ENCODE peak calls at places on chromosome 1, in four cellular contexts. Z, K, B and O are unnamed samples.
A peak's percentile ranks its signal among the peaks of the same experiment; 100 is the strongest.

GRCh38 chr1:26017606-26018005 is 4.0 kb upstream of the EXTL1 start:
- DNase-seq in B (no peak), Z (no peak), K (no peak), O (no peak)

GRCh38 chr1:38208720-38209632 is 162.4 kb upstream of the POU3F1 start:
- DNase-seq in B (no peak), Z (no peak), K (no peak), O (no peak)

GRCh38 chr1:30617161-30617560 is 106.2 kb downstream of the MATN1 start:
- DNase-seq in B (no peak), Z (no peak), K (no peak), O (no peak)

GRCh38 chr1:223534677-223535076 is 130.8 kb downstream of the CAPN8 start:
- DNase-seq in K (no peak), Z (no peak), B (no peak), O (no peak)

GRCh38 chr1:41870076-41870562 is 48.6 kb downstream of the HIVEP3 start:
- DNase-seq in Z (no peak), K (peak; percentile 77), B (no peak), O (no peak)

GRCh38 chr1:232722626-232723025 is 82.6 kb upstream of the MAP10 start:
- DNase-seq in B (no peak), Z (no peak), K (no peak), O (no peak)

GRCh38 chr1:85273397-85273796 is 3.0 kb downstream of the BCL10 start:
- DNase-seq in K (no peak), Z (no peak), B (no peak), O (no peak)

GRCh38 chr1:68359045-68359444 is 90.7 kb downstream of the RPE65 start:
- DNase-seq in K (no peak), B (no peak), Z (no peak), O (no peak)

GRCh38 chr1:179816196-179816960 is 61.2 kb downstream of the TOR1AIP2 start:
- DNase-seq in K (peak; percentile 88), B (no peak), Z (peak; percentile 45), O (peak; percentile 73)

GRCh38 chr1:94045465-94046056 is 75.4 kb downstream of the ABCA4 start:
- DNase-seq in Z (peak; percentile 83), B (peak; percentile 15), K (peak; percentile 97), O (peak; percentile 86)

GRCh38 chr1:161020573-161021167 is at the start of gene F11R:
- DNase-seq in Z (peak; percentile 60), K (peak; percentile 66), B (no peak), O (peak; percentile 42)

GRCh38 chr1:72557446-72558049 is 275.2 kb upstream of the NEGR1 start:
- DNase-seq in B (no peak), K (peak; percentile 55), Z (no peak), O (peak; percentile 34)

GRCh38 chr1:197526736-197527371 is 248.4 kb downstream of the DENND1B start:
- DNase-seq in Z (no peak), K (peak; percentile 31), B (no peak), O (no peak)

GRCh38 chr1:30732277-30732996 is 9.1 kb upstream of the MATN1 start:
- DNase-seq in Z (no peak), K (no peak), B (no peak), O (no peak)

GRCh38 chr1:232689714-232690113 is 59.8 kb upstream of the SIPA1L2 start:
- DNase-seq in Z (no peak), K (no peak), B (no peak), O (no peak)

DNA sequence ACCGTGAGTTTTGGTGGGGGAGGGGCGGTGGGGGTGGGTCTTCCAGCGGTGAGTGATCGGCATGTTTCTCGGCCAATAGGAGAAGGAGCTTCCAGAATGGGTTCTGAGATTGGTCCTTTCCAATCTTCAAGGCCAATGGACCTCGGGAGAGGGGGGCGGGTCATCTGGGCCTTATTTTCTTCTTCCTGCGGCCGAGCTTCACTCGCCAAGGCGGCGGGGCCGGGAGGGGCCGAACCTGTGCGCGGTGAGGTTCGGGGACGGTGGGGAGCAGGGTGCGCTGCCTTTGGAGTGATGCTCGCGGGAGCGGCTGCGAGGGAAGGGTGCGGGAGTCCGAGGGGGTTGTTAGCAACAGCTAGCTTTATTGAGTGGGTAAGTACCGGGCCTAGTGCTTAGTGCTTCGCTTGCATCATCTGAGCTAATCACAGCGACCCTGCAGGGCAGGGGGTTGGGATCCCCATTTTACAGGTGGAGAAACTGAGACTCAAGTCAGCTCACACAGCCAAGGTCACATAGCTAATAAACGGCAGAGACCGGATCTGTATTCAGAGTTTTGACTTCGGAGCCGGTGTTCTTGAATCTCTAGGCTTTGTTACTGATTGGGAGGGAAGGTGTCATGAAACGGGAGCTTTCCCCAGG is 475 bp downstream of the KDM4A start:
- DNase-seq in B (peak; percentile 89), K (peak; percentile 94), Z (peak; percentile 97), O (peak; percentile 99)
- TF ChIP-seq POLR2A in B (peak; percentile 96), K (peak; percentile 99), Z (peak; percentile 54), O (peak; percentile 51)

GRCh38 chr1:234608026-234608719 is 1.8 kb downstream of the IRF2BP2 start:
- DNase-seq in Z (peak; percentile 69), K (peak; percentile 93), B (peak; percentile 65), O (peak; percentile 82)
- H3K4me1 ChIP-seq in Z (peaks cover 14% of the 10 kb centered on the region), K (peaks cover 31% of the 10 kb centered on the region), B (peaks cover 22% of the 10 kb centered on the region), O (peaks cover 36% of the 10 kb centered on the region)

DNA sequence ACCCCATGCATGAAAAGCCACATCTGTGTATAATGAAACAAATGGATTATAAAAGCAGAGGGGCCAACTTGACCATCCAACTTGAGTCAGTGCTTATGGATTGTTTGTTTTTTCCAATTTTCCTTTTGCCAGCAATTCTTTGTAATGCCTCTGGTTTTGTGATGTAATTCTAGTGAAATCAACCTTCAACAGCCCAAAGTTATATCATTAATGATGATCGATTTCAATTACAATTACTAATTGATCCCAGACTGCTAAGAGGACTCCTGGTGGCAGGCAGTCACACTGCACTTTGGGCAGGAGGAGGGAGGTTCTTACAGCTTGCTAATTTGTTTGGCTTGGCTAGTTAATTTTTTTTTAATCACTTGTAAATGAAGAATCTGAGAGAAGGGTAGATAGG is 552.3 kb downstream of the NUF2 start:
- DNase-seq in B (no peak), Z (no peak), K (no peak), O (no peak)
- TF ChIP-seq CTCF in B (no peak), Z (no peak), K (peak; percentile 28), O (peak; percentile 21)

DNA sequence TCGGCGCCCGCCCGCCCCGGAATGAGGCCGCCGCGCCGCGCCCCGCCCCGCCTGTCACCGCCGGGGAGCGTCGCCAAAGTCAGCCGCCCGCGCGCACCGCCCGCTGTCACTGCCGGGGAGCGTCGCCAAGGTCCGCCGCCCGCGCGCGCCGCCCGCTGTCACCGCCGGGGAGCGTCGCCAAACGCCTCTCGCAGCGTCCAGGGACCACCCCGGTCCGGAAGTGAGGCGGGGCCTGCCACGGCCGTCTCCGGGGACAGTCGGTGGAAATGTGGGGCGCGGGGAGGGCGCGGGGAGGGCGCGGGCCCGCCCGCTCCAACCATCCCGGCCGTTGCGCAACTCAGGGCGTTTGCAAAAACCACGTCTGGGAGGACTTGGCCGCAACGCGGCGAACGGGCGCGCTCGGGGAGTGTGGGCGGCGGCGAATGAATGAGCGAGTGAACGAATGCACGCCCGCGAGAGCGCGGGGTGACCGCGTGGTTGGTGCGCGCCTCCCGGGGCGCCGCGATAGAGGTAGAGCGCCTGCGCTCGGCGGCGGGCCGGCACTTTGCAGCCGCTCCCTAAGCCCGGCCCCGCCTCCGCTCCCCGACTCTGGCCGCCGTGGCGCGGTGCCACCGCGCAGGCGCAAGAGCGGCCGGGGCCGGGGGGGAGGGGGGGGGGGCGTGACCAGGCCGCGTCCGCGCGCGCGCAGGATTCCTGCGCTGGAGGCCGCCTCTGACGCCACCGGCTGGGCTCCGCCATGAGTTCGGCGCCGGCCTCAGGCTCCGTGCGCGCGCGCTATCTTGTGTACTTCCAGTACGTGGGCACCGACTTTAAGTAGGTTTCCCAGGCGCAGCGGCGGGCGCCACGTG is at the start of the genes ACAP3 and PUSL1:
- DNase-seq in K (peak; percentile 80), Z (peak; percentile 91), B (peak; percentile 52), O (peak; percentile 88)
- TF ChIP-seq POLR2A in K (peak; percentile 44), Z (peak; percentile 51), B (peak; percentile 42), O (no peak)

DNA sequence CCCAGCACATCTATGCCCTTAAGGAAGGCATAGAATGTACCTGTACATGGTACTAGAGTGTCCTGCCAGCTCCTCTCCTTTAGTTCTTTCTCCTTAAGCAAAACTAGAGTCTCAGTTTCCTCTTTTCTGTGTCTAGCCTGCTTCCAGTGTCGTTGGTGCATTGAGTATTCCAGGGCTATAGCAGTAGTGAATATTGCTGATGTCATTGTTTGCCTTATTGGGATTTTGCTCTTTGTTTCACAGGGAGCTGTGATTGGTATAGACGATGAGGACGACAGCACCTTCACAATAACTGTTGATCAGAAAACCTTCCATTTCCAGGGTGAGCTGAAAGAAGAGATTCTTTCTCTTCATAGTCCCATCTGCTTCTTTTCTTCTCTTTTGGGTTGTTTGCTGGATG is 52.3 kb downstream of the OSBPL9 start:
- DNase-seq in B (no peak), Z (no peak), K (peak; percentile 9), O (no peak)
- H3K4me1 ChIP-seq in B (no peaks in the 10 kb centered on the region), Z (peaks cover 17% of the 10 kb centered on the region), K (peaks cover 52% of the 10 kb centered on the region), O (peaks cover 23% of the 10 kb centered on the region)

GRCh38 chr1:170931650-170932049 is 3.7 kb upstream of the MROH9 start:
- DNase-seq in K (no peak), B (no peak), Z (no peak), O (no peak)
- TF ChIP-seq CTCF in K (no peak), B (no peak), Z (no peak), O (no peak)

GRCh38 chr1:155970531-155971167 is 7.7 kb downstream of the ARHGEF2 start:
- DNase-seq in B (no peak), K (peak; percentile 91), Z (peak; percentile 52), O (peak; percentile 48)
- TF ChIP-seq POLR2A in B (no peak), K (peak; percentile 74), Z (no peak), O (no peak)

GRCh38 chr1:87215592-87215991 is 113.1 kb upstream of the LMO4 start:
- DNase-seq in B (no peak), Z (no peak), K (no peak), O (no peak)
- H3K4me1 ChIP-seq in B (no peaks in the 10 kb centered on the region), Z (no peaks in the 10 kb centered on the region), K (peaks cover 11% of the 10 kb centered on the region), O (no peaks in the 10 kb centered on the region)

GRCh38 chr1:16132325-16132785 is 23.5 kb downstream of the EPHA2 start:
- DNase-seq in B (no peak), Z (no peak), K (no peak), O (no peak)

GRCh38 chr1:16134071-16134801 is 21.6 kb downstream of the EPHA2 start:
- DNase-seq in K (no peak), B (no peak), Z (no peak), O (no peak)

GRCh38 chr1:16135501-16135900 is 20.4 kb downstream of the EPHA2 start:
- DNase-seq in Z (no peak), B (no peak), K (no peak), O (no peak)

GRCh38 chr1:16133007-16133961 is 22.6 kb downstream of the EPHA2 start:
- DNase-seq in B (no peak), Z (no peak), K (no peak), O (no peak)

GRCh38 chr1:16134906-16135305 is 21.0 kb downstream of the EPHA2 start:
- DNase-seq in Z (no peak), B (no peak), K (no peak), O (no peak)
- TF ChIP-seq CTCF in Z (no peak), B (no peak), K (no peak), O (no peak)